ENCODE peak calls at places on chromosomes 11 and 22, in seven cellular contexts. Q is body of pancreas, A is lower lobe of right lung, I is psoas muscle, N is adrenal gland, R is thoracic aorta, H is brain microvascular endothelial cell. Z is an unnamed sample.

GRCh38 chr22:25048659-25049657 is 96.4 kb downstream of the KIAA1671 start:
- DNase-seq in Q (peak; percentile 78), A (peak; percentile 72), I (peak; percentile 56), N (peak; percentile 87), R (no peak), H (peak; percentile 34), Z (no peak)

GRCh38 chr11:132312161-132312560 is 941.7 kb downstream of the NTM start:
- DNase-seq in Q (no peak), A (no peak), I (no peak), N (no peak), R (no peak), H (peak; percentile 84), Z (peak; percentile 33)

GRCh38 chr11:32307449-32307848 is 127.9 kb downstream of the WT1 start:
- DNase-seq in Q (no peak), A (no peak), I (no peak), N (no peak), R (no peak), H (no peak), Z (no peak)

GRCh38 chr11:11916981-11917399 is 75.2 kb downstream of the USP47 start:
- DNase-seq in Q (no peak), A (no peak), I (no peak), N (peak; percentile 41), R (no peak), H (peak; percentile 81), Z (peak; percentile 26)

GRCh38 chr11:19329910-19330309 is 89.2 kb upstream of the E2F8 start:
- DNase-seq in Q (no peak), A (no peak), I (no peak), N (no peak), R (no peak), H (no peak), Z (no peak)

GRCh38 chr11:73852049-73852448 is 24.6 kb downstream of the COA4 start:
- DNase-seq in Q (no peak), A (no peak), I (no peak), N (no peak), R (no peak), H (no peak), Z (no peak)

GRCh38 chr11:104151404-104152204 is 12.3 kb downstream of the PDGFD start:
- DNase-seq in Q (no peak), A (no peak), I (no peak), N (no peak), R (no peak), H (no peak), Z (no peak)

GRCh38 chr11:15938362-15938725 is 418.0 kb downstream of the SOX6 start:
- DNase-seq in Q (no peak), A (no peak), I (no peak), N (peak; percentile 13), R (no peak), H (no peak), Z (no peak)

GRCh38 chr22:41285441-41285819 is 557 bp downstream of the RANGAP1 start:
- DNase-seq in Q (peak; percentile 58), A (peak; percentile 69), I (peak; percentile 68), N (peak; percentile 87), R (peak; percentile 33), H (peak; percentile 92), Z (peak; percentile 85)

GRCh38 chr11:32029721-32030120 is 61.2 kb upstream of the RCN1 start:
- DNase-seq in Q (no peak), A (no peak), I (no peak), N (no peak), R (no peak), H (no peak), Z (no peak)

GRCh38 chr11:64687204-64687603 is 35.8 kb downstream of the NRXN2 start:
- DNase-seq in Q (peak; percentile 90), A (no peak), I (peak; percentile 74), N (peak; percentile 29), R (peak; percentile 22), H (no peak), Z (no peak)

GRCh38 chr11:69774354-69775162 is 583 bp downstream of the FGF4 start:
- DNase-seq in Q (no peak), A (no peak), I (no peak), N (no peak), R (no peak), H (no peak), Z (no peak)

GRCh38 chr11:106326087-106326486 is 248.6 kb downstream of the AASDHPPT start:
- DNase-seq in Q (no peak), A (no peak), I (no peak), N (no peak), R (no peak), H (no peak), Z (no peak)

GRCh38 chr11:102469196-102469821 is 16.7 kb upstream of the TMEM123 start:
- DNase-seq in Q (no peak), A (no peak), I (no peak), N (no peak), R (no peak), H (no peak), Z (peak; percentile 71)

GRCh38 chr22:20550851-20551744 is 43.7 kb downstream of the MED15 start:
- DNase-seq in Q (no peak), A (no peak), I (peak; percentile 58), N (peak; percentile 66), R (no peak), H (peak; percentile 73), Z (no peak)

GRCh38 chr11:67440229-67441081 is 2.8 kb downstream of the CORO1B start:
- DNase-seq in Q (no peak), A (no peak), I (no peak), N (no peak), R (no peak), H (no peak), Z (no peak)

GRCh38 chr11:85170184-85170583 is 457.0 kb downstream of the DLG2 start:
- DNase-seq in Q (no peak), A (no peak), I (no peak), N (no peak), R (no peak), H (peak; percentile 33), Z (peak; percentile 43)

GRCh38 chr22:46561435-46561905 is 24.1 kb upstream of the CELSR1 start:
- DNase-seq in Q (no peak), A (peak; percentile 40), I (no peak), N (no peak), R (no peak), H (no peak), Z (no peak)

GRCh38 chr11:104784684-104785460 is 113.4 kb downstream of the CASP12 start:
- DNase-seq in Q (no peak), A (no peak), I (no peak), N (no peak), R (no peak), H (no peak), Z (no peak)

GRCh38 chr11:111512296-111513239 is at the start of gene BTG4:
- DNase-seq in Q (peak; percentile 11), A (peak; percentile 45), I (peak; percentile 21), N (no peak), R (no peak), H (no peak), Z (no peak)

GRCh38 chr11:46247664-46248063 is 29.8 kb upstream of the CREB3L1 start:
- DNase-seq in Q (peak; percentile 85), A (no peak), I (no peak), N (peak; percentile 60), R (no peak), H (peak; percentile 47), Z (no peak)

GRCh38 chr22:50260801-50261614 is 475 bp downstream of the MAPK12 start:
- DNase-seq in Q (peak; percentile 53), A (peak; percentile 68), I (no peak), N (no peak), R (no peak), H (peak; percentile 43), Z (no peak)

GRCh38 chr11:108616549-108616948 is 23.0 kb upstream of the EXPH5 start:
- DNase-seq in Q (no peak), A (no peak), I (no peak), N (no peak), R (no peak), H (peak; percentile 90), Z (peak; percentile 83)

GRCh38 chr11:14905104-14906033 is 13.3 kb upstream of the CYP2R1 start:
- DNase-seq in Q (peak; percentile 85), A (peak; percentile 71), I (peak; percentile 25), N (peak; percentile 35), R (no peak), H (no peak), Z (no peak)
- TF ChIP-seq CTCF in Q (no peak), A (peak; percentile 56), I (no peak), N (no peak), R (peak; percentile 54), H (peak; percentile 74), Z (peak; percentile 78)

GRCh38 chr11:117198613-117199012 is 557 bp upstream of the TAGLN start:
- DNase-seq in Q (no peak), A (peak; percentile 20), I (no peak), N (no peak), R (no peak), H (no peak), Z (no peak)
- H3K4me3 ChIP-seq in Q (no peak overlapping the region), A (peak overlapping the region; percentile 38), I (peak overlapping the region; percentile 58), N (peak overlapping the region; percentile 1), R (peak overlapping the region; percentile 81), H (peak overlapping the region; percentile 69), Z (peak overlapping the region; percentile 39)

GRCh38 chr11:125090816-125091215 is 20.6 kb downstream of the TMEM218 start:
- DNase-seq in Q (no peak), A (no peak), I (no peak), N (no peak), R (no peak), H (no peak), Z (no peak)
- TF ChIP-seq CTCF in Q (no peak), A (no peak), I (no peak), N (no peak), R (no peak), H (no peak), Z (no peak)

GRCh38 chr22:23537421-23537820 is 42.7 kb downstream of the IGLL1 start:
- DNase-seq in Q (no peak), A (peak; percentile 20), I (no peak), N (no peak), R (no peak), H (no peak), Z (no peak)
- H3K4me3 ChIP-seq in Q (no peak overlapping the region), A (no peak overlapping the region), I (no peak overlapping the region), N (no peak overlapping the region), R (no peak overlapping the region), H (no peak overlapping the region), Z (no peak overlapping the region)

GRCh38 chr11:115761817-115762216 is 257.6 kb upstream of the CADM1 start:
- DNase-seq in Q (no peak), A (no peak), I (no peak), N (no peak), R (no peak), H (no peak), Z (no peak)
- TF ChIP-seq CTCF in Q (no peak), A (no peak), I (no peak), N (no peak), R (no peak), H (no peak), Z (no peak)

DNA sequence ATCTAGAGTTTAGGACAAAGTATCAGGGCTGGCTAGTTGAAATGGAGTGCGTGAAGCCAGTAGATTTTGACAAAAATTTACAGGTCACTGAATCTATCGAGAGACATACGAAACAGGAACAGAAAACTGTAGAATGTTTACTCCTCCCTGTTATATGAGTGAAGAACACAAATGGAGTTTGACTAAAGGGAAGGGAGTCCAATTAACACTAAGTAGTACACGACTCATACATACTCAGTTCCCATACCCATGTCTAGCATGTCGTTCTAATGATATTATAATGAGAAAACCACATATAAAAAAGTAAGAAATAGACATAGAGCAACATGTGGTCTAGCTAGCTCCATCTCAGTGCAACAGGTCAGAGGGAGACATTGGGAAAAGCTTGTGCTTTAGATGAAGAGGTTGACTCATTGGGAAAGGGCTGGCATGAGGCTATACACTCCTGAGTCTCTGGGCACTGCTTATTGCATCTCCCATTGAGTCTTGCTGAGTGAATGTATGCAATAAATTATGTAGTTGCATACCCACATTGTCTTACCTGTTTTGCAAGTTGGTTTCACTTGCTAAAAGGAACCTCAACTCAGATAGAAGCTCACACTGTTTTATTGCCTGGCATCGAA is 43.5 kb downstream of the CD44 start:
- DNase-seq in Q (no peak), A (no peak), I (no peak), N (no peak), R (no peak), H (no peak), Z (no peak)
- H3K4me3 ChIP-seq in Q (no peak overlapping the region), A (no peak overlapping the region), I (no peak overlapping the region), N (no peak overlapping the region), R (no peak overlapping the region), H (no peak overlapping the region), Z (no peak overlapping the region)